ENCODE peak calls at places on chromosome 6, in five cellular contexts. One of them, this sample, is unnamed.
A peak's percentile ranks its signal among the peaks of the same experiment; 100 is the strongest.

GRCh38 chr6:88573971-88574370 is 389.4 kb downstream of the RNGTT start:
- DNase-seq in A549: no peak
- DNase-seq in stomach: no peak
- DNase-seq in tibial artery: no peak
- DNase-seq in tibial nerve: no peak
- DNase-seq in this sample: no peak

GRCh38 chr6:2182251-2182650 is 63.2 kb downstream of the GMDS start:
- DNase-seq in stomach: no peak
- DNase-seq in tibial nerve: no peak
- DNase-seq in tibial artery: no peak
- DNase-seq in A549: no peak
- DNase-seq in this sample: no peak

GRCh38 chr6:91045152-91045551 is 458.3 kb upstream of the MAP3K7 start:
- DNase-seq in tibial artery: no peak
- DNase-seq in A549: no peak
- DNase-seq in tibial nerve: no peak
- DNase-seq in stomach: no peak
- DNase-seq in this sample: no peak

GRCh38 chr6:36840471-36841461 is 1.5 kb upstream of the CPNE5 start:
- DNase-seq in stomach: no peak
- DNase-seq in tibial artery: no peak
- DNase-seq in A549: no peak
- DNase-seq in tibial nerve: no peak
- DNase-seq in this sample: peak; percentile 86

GRCh38 chr6:20918868-20919267 is 384.6 kb downstream of the CDKAL1 start:
- DNase-seq in A549: no peak
- DNase-seq in tibial artery: no peak
- DNase-seq in tibial nerve: no peak
- DNase-seq in stomach: no peak
- DNase-seq in this sample: no peak

GRCh38 chr6:116100419-116101297 is at the start of gene NT5DC1:
- DNase-seq in A549: peak; percentile 78
- DNase-seq in tibial artery: peak; percentile 73
- DNase-seq in stomach: peak; percentile 88
- DNase-seq in tibial nerve: peak; percentile 47
- DNase-seq in this sample: peak; percentile 95

GRCh38 chr6:108203189-108204119 is 37.6 kb downstream of the NR2E1 start:
- DNase-seq in stomach: no peak
- DNase-seq in tibial nerve: no peak
- DNase-seq in tibial artery: no peak
- DNase-seq in A549: no peak
- DNase-seq in this sample: no peak

GRCh38 chr6:160167547-160168391 is 46.2 kb downstream of the SLC22A1 start:
- DNase-seq in tibial artery: no peak
- DNase-seq in tibial nerve: no peak
- DNase-seq in stomach: no peak
- DNase-seq in A549: no peak
- DNase-seq in this sample: no peak

GRCh38 chr6:170143401-170144150 is 147.3 kb downstream of the DLL1 start:
- DNase-seq in stomach: peak; percentile 20
- DNase-seq in tibial nerve: no peak
- DNase-seq in A549: no peak
- DNase-seq in tibial artery: peak; percentile 8
- DNase-seq in this sample: peak; percentile 26

GRCh38 chr6:7087491-7087979 is 20.2 kb upstream of the RREB1 start:
- DNase-seq in tibial nerve: no peak
- DNase-seq in tibial artery: no peak
- DNase-seq in A549: no peak
- DNase-seq in stomach: no peak
- DNase-seq in this sample: no peak

GRCh38 chr6:46893648-46894047 is 28.1 kb downstream of the ADGRF5 start:
- DNase-seq in stomach: no peak
- DNase-seq in tibial artery: no peak
- DNase-seq in A549: no peak
- DNase-seq in tibial nerve: no peak
- DNase-seq in this sample: no peak

GRCh38 chr6:44234101-44235090 is 11.0 kb downstream of the SLC29A1 start:
- DNase-seq in tibial nerve: peak; percentile 49
- DNase-seq in A549: no peak
- DNase-seq in tibial artery: peak; percentile 86
- DNase-seq in stomach: peak; percentile 65
- DNase-seq in this sample: peak; percentile 94

GRCh38 chr6:154815938-154816820 is 83.0 kb downstream of the SCAF8 start:
- DNase-seq in A549: no peak
- DNase-seq in stomach: no peak
- DNase-seq in tibial nerve: no peak
- DNase-seq in tibial artery: no peak
- DNase-seq in this sample: no peak

GRCh38 chr6:29524444-29524843 is 35.1 kb downstream of the UBD start:
- DNase-seq in A549: no peak
- DNase-seq in tibial artery: no peak
- DNase-seq in tibial nerve: no peak
- DNase-seq in stomach: no peak
- DNase-seq in this sample: no peak

GRCh38 chr6:154318711-154319110 is 37.9 kb downstream of the IPCEF1 start:
- DNase-seq in tibial artery: no peak
- DNase-seq in tibial nerve: no peak
- DNase-seq in A549: no peak
- DNase-seq in stomach: no peak
- DNase-seq in this sample: no peak

GRCh38 chr6:52098649-52099184 is 11.3 kb upstream of the PKHD1 start:
- DNase-seq in A549: no peak
- DNase-seq in tibial artery: no peak
- DNase-seq in tibial nerve: no peak
- DNase-seq in stomach: no peak
- DNase-seq in this sample: no peak

GRCh38 chr6:33118525-33119123 is 42.8 kb downstream of the HLA-DPB1 start:
- DNase-seq in tibial nerve: no peak
- DNase-seq in stomach: no peak
- DNase-seq in A549: no peak
- DNase-seq in tibial artery: no peak
- DNase-seq in this sample: no peak

GRCh38 chr6:18412073-18412472 is 24.9 kb downstream of the RNF144B start:
- DNase-seq in stomach: no peak
- DNase-seq in tibial artery: no peak
- DNase-seq in A549: no peak
- DNase-seq in tibial nerve: no peak
- DNase-seq in this sample: no peak

GRCh38 chr6:27290065-27290849 is 21.8 kb downstream of the POM121L2 start:
- DNase-seq in tibial nerve: no peak
- DNase-seq in A549: no peak
- DNase-seq in tibial artery: no peak
- DNase-seq in stomach: no peak
- DNase-seq in this sample: no peak

GRCh38 chr6:15534970-15535369 is 127.9 kb downstream of the DTNBP1 start:
- DNase-seq in tibial artery: no peak
- DNase-seq in tibial nerve: no peak
- DNase-seq in stomach: no peak
- DNase-seq in A549: no peak
- DNase-seq in this sample: no peak

GRCh38 chr6:73032586-73032985 is 192.7 kb downstream of the KHDC1L start:
- DNase-seq in stomach: no peak
- DNase-seq in tibial artery: no peak
- DNase-seq in tibial nerve: no peak
- DNase-seq in A549: peak; percentile 2
- DNase-seq in this sample: no peak

GRCh38 chr6:166076625-166077024 is 91.0 kb downstream of the TBXT start:
- DNase-seq in A549: no peak
- DNase-seq in stomach: no peak
- DNase-seq in tibial nerve: no peak
- DNase-seq in tibial artery: no peak
- DNase-seq in this sample: no peak

DNA sequence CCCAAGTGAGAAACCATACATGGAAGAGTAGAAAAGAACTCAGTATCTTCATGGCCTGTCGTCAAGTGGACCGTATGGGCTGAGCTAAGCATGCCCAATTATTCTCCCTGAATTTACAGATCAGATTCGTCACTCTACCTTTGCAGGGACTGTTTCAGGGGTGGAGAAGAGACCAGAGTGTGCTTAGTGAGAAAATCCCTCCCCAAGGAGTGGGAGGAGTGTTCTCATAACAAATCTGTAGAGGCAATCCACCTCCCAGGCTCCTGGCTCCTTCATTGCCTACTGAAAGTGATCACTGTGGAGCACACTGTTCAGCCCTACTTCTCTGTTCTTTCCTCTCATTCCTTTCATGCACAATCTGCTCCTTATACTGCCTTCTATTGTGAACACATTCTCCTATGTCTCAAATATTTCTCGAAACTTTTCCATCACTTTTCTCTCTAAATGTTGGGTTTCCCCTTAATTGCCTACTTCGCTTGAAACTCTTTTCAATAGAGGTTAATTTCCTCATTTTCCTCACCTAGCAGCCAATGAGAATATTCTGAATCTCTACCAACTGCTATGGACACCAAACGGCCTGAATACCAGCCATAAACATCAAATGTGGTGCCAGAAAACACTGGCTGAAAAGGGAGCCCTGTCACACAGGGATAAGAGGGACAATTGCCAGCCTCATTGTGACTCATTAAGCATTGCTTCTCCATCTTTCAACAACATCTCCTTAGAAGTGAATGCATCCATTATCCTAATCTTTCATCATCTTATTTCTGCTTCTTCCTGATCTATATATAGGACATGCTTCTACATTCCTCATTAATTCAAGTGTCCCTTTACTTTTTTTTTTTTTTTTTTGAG is 398.3 kb downstream of the UTRN start:
- DNase-seq in tibial nerve: no peak
- DNase-seq in tibial artery: no peak
- DNase-seq in A549: no peak
- DNase-seq in stomach: no peak
- DNase-seq in this sample: no peak
- H3K27ac ChIP-seq in tibial nerve: no peak overlapping the region
- H3K27ac ChIP-seq in tibial artery: peak overlapping the region; percentile 3
- H3K27ac ChIP-seq in A549: no peak overlapping the region
- H3K27ac ChIP-seq in stomach: no peak overlapping the region
- H3K27ac ChIP-seq in this sample: peak overlapping the region; percentile 45

DNA sequence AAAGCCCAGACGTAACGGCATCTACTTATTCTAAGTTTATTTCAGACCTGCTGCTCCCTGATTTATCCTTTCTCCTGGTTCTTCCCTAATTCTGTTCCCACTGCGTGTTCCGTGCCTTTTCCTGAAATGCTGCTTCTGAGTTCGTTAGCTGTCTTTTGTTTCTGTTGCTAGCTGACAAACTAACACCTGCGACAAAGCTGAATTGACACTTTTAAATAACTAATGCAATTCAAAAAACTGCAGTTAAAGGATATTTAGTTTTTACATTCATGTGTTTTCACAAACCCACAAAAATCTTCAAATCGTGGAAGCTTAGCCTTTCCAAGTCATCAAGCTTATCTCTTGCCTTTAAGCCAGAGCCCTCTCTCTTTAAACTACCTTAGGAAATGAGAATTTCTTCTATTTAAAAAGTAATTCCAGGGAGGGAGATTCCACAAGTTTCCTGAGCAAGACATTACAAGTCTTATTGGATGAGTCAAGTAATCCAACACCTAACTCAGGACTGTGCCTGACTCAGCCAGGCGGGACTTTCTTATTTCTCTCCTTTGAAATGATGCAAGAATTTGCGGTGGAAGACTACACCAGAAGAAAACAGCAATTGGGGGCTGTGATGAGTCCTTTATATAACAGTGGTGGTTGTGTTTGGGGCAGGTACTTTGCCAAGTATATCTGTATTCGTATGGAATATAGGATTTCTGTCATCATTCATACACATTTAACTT is 6.3 kb downstream of the ADTRP start:
- DNase-seq in A549: peak; percentile 64
- DNase-seq in stomach: no peak
- DNase-seq in tibial artery: peak; percentile 66
- DNase-seq in tibial nerve: no peak
- DNase-seq in this sample: no peak
- H3K4me1 ChIP-seq in A549: peaks cover 44% of the 10 kb centered on the region
- H3K4me1 ChIP-seq in stomach: peaks cover 45% of the 10 kb centered on the region
- H3K4me1 ChIP-seq in tibial artery: peaks cover 5% of the 10 kb centered on the region
- H3K4me1 ChIP-seq in tibial nerve: peaks cover 4% of the 10 kb centered on the region
- H3K4me1 ChIP-seq in this sample: no peaks in the 10 kb centered on the region

GRCh38 chr6:14231071-14231483 is 113.5 kb downstream of the CD83 start:
- DNase-seq in tibial nerve: no peak
- DNase-seq in stomach: no peak
- DNase-seq in tibial artery: no peak
- DNase-seq in A549: no peak
- DNase-seq in this sample: no peak
- H3K27ac ChIP-seq in tibial nerve: no peak overlapping the region
- H3K27ac ChIP-seq in stomach: no peak overlapping the region
- H3K27ac ChIP-seq in tibial artery: no peak overlapping the region
- H3K27ac ChIP-seq in A549: no peak overlapping the region
- H3K27ac ChIP-seq in this sample: no peak overlapping the region

GRCh38 chr6:106094964-106095335 is 8.8 kb downstream of the PRDM1 start:
- DNase-seq in tibial nerve: no peak
- DNase-seq in A549: no peak
- DNase-seq in stomach: no peak
- DNase-seq in tibial artery: no peak
- DNase-seq in this sample: no peak
- H3K4me1 ChIP-seq in tibial nerve: peaks cover 12% of the 10 kb centered on the region
- H3K4me1 ChIP-seq in A549: peaks cover 31% of the 10 kb centered on the region
- H3K4me1 ChIP-seq in stomach: peaks cover 33% of the 10 kb centered on the region
- H3K4me1 ChIP-seq in tibial artery: no peaks in the 10 kb centered on the region
- H3K4me1 ChIP-seq in this sample: no peaks in the 10 kb centered on the region

GRCh38 chr6:133802861-133803260 is 86.1 kb upstream of the TCF21 start:
- DNase-seq in tibial artery: no peak
- DNase-seq in A549: no peak
- DNase-seq in stomach: no peak
- DNase-seq in tibial nerve: no peak
- DNase-seq in this sample: no peak

GRCh38 chr6:133807531-133807930 is 81.4 kb upstream of the TCF21 start:
- DNase-seq in tibial artery: no peak
- DNase-seq in A549: no peak
- DNase-seq in tibial nerve: no peak
- DNase-seq in stomach: no peak
- DNase-seq in this sample: no peak

GRCh38 chr6:133806358-133806757 is 82.6 kb upstream of the TCF21 start:
- DNase-seq in tibial artery: no peak
- DNase-seq in stomach: no peak
- DNase-seq in A549: no peak
- DNase-seq in tibial nerve: no peak
- DNase-seq in this sample: no peak

GRCh38 chr6:133804263-133804662 is 84.7 kb upstream of the TCF21 start:
- DNase-seq in tibial nerve: no peak
- DNase-seq in tibial artery: peak; percentile 39
- DNase-seq in A549: no peak
- DNase-seq in stomach: no peak
- DNase-seq in this sample: no peak

GRCh38 chr6:133805876-133806275 is 83.0 kb upstream of the TCF21 start:
- DNase-seq in stomach: no peak
- DNase-seq in tibial nerve: no peak
- DNase-seq in A549: no peak
- DNase-seq in tibial artery: no peak
- DNase-seq in this sample: no peak
- H3K27ac ChIP-seq in stomach: no peak overlapping the region
- H3K27ac ChIP-seq in tibial nerve: no peak overlapping the region
- H3K27ac ChIP-seq in A549: no peak overlapping the region
- H3K27ac ChIP-seq in tibial artery: no peak overlapping the region
- H3K27ac ChIP-seq in this sample: no peak overlapping the region